ENCODE peak calls at places on chromosomes 6 and 20, in eight cellular contexts. One of them, this sample, is unnamed.

GRCh38 chr6:11263185-11263817 is 30.8 kb upstream of the NEDD9 start:
- DNase-seq in PC-3: peak; percentile 20
- DNase-seq in GM23248: peak; percentile 81
- DNase-seq in HCT116: no peak
- DNase-seq in SK-N-SH: no peak
- DNase-seq in neural progenitor cell: peak; percentile 24
- DNase-seq in GM23338: no peak
- DNase-seq in hepatocyte: peak; percentile 65
- DNase-seq in this sample: no peak

GRCh38 chr20:31760457-31761240 is 21.6 kb downstream of the TPX2 start:
- DNase-seq in PC-3: peak; percentile 18
- DNase-seq in GM23248: peak; percentile 48
- DNase-seq in HCT116: no peak
- DNase-seq in SK-N-SH: no peak
- DNase-seq in neural progenitor cell: no peak
- DNase-seq in GM23338: no peak
- DNase-seq in hepatocyte: no peak
- DNase-seq in this sample: no peak

GRCh38 chr6:87731818-87732661 is 30.0 kb upstream of the AKIRIN2 start:
- DNase-seq in PC-3: peak; percentile 91
- DNase-seq in GM23248: peak; percentile 96
- DNase-seq in HCT116: peak; percentile 76
- DNase-seq in SK-N-SH: no peak
- DNase-seq in neural progenitor cell: no peak
- DNase-seq in GM23338: peak; percentile 9
- DNase-seq in hepatocyte: peak; percentile 73
- DNase-seq in this sample: no peak

GRCh38 chr6:37988131-37988530 is 168.6 kb downstream of the ZFAND3 start:
- DNase-seq in PC-3: no peak
- DNase-seq in GM23248: peak; percentile 51
- DNase-seq in HCT116: no peak
- DNase-seq in SK-N-SH: no peak
- DNase-seq in neural progenitor cell: no peak
- DNase-seq in GM23338: no peak
- DNase-seq in hepatocyte: no peak
- DNase-seq in this sample: no peak

GRCh38 chr6:30614044-30614842 is 2.8 kb downstream of the PPP1R10 start:
- DNase-seq in PC-3: no peak
- DNase-seq in GM23248: no peak
- DNase-seq in HCT116: no peak
- DNase-seq in SK-N-SH: no peak
- DNase-seq in neural progenitor cell: peak; percentile 11
- DNase-seq in GM23338: no peak
- DNase-seq in hepatocyte: no peak
- DNase-seq in this sample: no peak

GRCh38 chr6:77986380-77987034 is 333.7 kb downstream of the MEI4 start:
- DNase-seq in PC-3: no peak
- DNase-seq in GM23248: no peak
- DNase-seq in HCT116: no peak
- DNase-seq in SK-N-SH: no peak
- DNase-seq in neural progenitor cell: no peak
- DNase-seq in GM23338: no peak
- DNase-seq in hepatocyte: no peak
- DNase-seq in this sample: peak; percentile 30

GRCh38 chr6:13766201-13766634 is 48.1 kb downstream of the MCUR1 start:
- DNase-seq in PC-3: peak; percentile 37
- DNase-seq in GM23248: peak; percentile 80
- DNase-seq in HCT116: peak; percentile 29
- DNase-seq in SK-N-SH: no peak
- DNase-seq in neural progenitor cell: no peak
- DNase-seq in GM23338: no peak
- DNase-seq in hepatocyte: peak; percentile 24
- DNase-seq in this sample: no peak

GRCh38 chr6:37021356-37022129 is 16.1 kb downstream of the FGD2 start:
- DNase-seq in PC-3: peak; percentile 75
- DNase-seq in GM23248: peak; percentile 60
- DNase-seq in HCT116: no peak
- DNase-seq in SK-N-SH: no peak
- DNase-seq in neural progenitor cell: peak; percentile 73
- DNase-seq in GM23338: peak; percentile 76
- DNase-seq in hepatocyte: peak; percentile 42
- DNase-seq in this sample: peak; percentile 65

GRCh38 chr20:37075932-37076685 is 19.7 kb downstream of the RBL1 start:
- DNase-seq in PC-3: peak; percentile 10
- DNase-seq in GM23248: no peak
- DNase-seq in HCT116: no peak
- DNase-seq in SK-N-SH: no peak
- DNase-seq in neural progenitor cell: no peak
- DNase-seq in GM23338: no peak
- DNase-seq in hepatocyte: no peak
- DNase-seq in this sample: no peak

GRCh38 chr6:55379895-55380294 is 52.6 kb downstream of the GFRAL start:
- DNase-seq in PC-3: no peak
- DNase-seq in GM23248: no peak
- DNase-seq in HCT116: no peak
- DNase-seq in SK-N-SH: no peak
- DNase-seq in neural progenitor cell: no peak
- DNase-seq in GM23338: no peak
- DNase-seq in hepatocyte: no peak
- DNase-seq in this sample: no peak

DNA sequence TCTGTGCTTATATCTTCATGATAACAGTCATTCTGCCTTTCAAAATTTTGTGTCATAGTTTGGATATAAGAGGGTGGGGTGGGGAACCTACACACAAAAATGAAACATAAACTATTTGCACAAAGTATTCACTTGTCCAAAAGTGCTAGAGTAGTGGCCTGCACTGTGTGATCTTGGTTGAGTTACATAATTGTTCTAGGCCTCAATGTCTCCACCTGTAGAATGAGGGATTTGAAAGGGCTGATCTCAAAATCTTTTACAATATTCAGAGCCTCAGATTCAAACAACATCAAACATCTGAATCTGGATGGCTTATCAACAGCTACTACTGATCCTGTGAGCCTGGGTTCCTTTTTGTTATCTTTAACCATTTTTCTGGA is 64.3 kb upstream of the TMEM30A start:
- DNase-seq in PC-3: no peak
- DNase-seq in GM23248: no peak
- DNase-seq in HCT116: no peak
- DNase-seq in SK-N-SH: no peak
- DNase-seq in neural progenitor cell: no peak
- DNase-seq in GM23338: no peak
- DNase-seq in hepatocyte: no peak
- DNase-seq in this sample: no peak
- H3K27me3 ChIP-seq in PC-3: no peaks in the 10 kb centered on the region
- H3K27me3 ChIP-seq in GM23248: no peaks in the 10 kb centered on the region
- H3K27me3 ChIP-seq in HCT116: no peaks in the 10 kb centered on the region
- H3K27me3 ChIP-seq in SK-N-SH: no peaks in the 10 kb centered on the region
- H3K27me3 ChIP-seq in neural progenitor cell: no peaks in the 10 kb centered on the region
- H3K27me3 ChIP-seq in GM23338: no peaks in the 10 kb centered on the region
- H3K27me3 ChIP-seq in hepatocyte: no peaks in the 10 kb centered on the region
- H3K27me3 ChIP-seq in this sample: no peaks in the 10 kb centered on the region

GRCh38 chr6:153123801-153124200 is 7.3 kb downstream of the RGS17 start:
- DNase-seq in PC-3: no peak
- DNase-seq in GM23248: no peak
- DNase-seq in HCT116: no peak
- DNase-seq in SK-N-SH: no peak
- DNase-seq in neural progenitor cell: no peak
- DNase-seq in GM23338: no peak
- DNase-seq in hepatocyte: no peak
- DNase-seq in this sample: no peak

GRCh38 chr6:153121311-153121710 is 9.8 kb downstream of the RGS17 start:
- DNase-seq in PC-3: no peak
- DNase-seq in GM23248: peak; percentile 12
- DNase-seq in HCT116: no peak
- DNase-seq in SK-N-SH: no peak
- DNase-seq in neural progenitor cell: no peak
- DNase-seq in GM23338: no peak
- DNase-seq in hepatocyte: no peak
- DNase-seq in this sample: no peak

GRCh38 chr6:153117986-153118886 is 12.8 kb downstream of the RGS17 start:
- DNase-seq in PC-3: peak; percentile 75
- DNase-seq in GM23248: peak; percentile 89
- DNase-seq in HCT116: peak; percentile 21
- DNase-seq in SK-N-SH: no peak
- DNase-seq in neural progenitor cell: no peak
- DNase-seq in GM23338: no peak
- DNase-seq in hepatocyte: no peak
- DNase-seq in this sample: no peak
- TF ChIP-seq EZH2phosphoT487 in PC-3: no peak
- TF ChIP-seq EZH2phosphoT487 in GM23248: no peak
- TF ChIP-seq EZH2phosphoT487 in HCT116: no peak
- TF ChIP-seq EZH2phosphoT487 in SK-N-SH: no peak
- TF ChIP-seq EZH2phosphoT487 in neural progenitor cell: no peak
- TF ChIP-seq EZH2phosphoT487 in GM23338: no peak
- TF ChIP-seq EZH2phosphoT487 in hepatocyte: no peak
- TF ChIP-seq EZH2phosphoT487 in this sample: no peak

GRCh38 chr6:31862344-31863235 is at the start of gene NEU1:
- DNase-seq in PC-3: peak; percentile 100
- DNase-seq in GM23248: peak; percentile 100
- DNase-seq in HCT116: peak; percentile 100
- DNase-seq in SK-N-SH: peak; percentile 97
- DNase-seq in neural progenitor cell: peak; percentile 100
- DNase-seq in GM23338: peak; percentile 100
- DNase-seq in hepatocyte: peak; percentile 100
- DNase-seq in this sample: peak; percentile 100

GRCh38 chr6:31859923-31860322 is 2.7 kb downstream of the NEU1 start:
- DNase-seq in PC-3: no peak
- DNase-seq in GM23248: no peak
- DNase-seq in HCT116: no peak
- DNase-seq in SK-N-SH: no peak
- DNase-seq in neural progenitor cell: no peak
- DNase-seq in GM23338: no peak
- DNase-seq in hepatocyte: peak; percentile 6
- DNase-seq in this sample: no peak

GRCh38 chr6:31860349-31860748 is 2.3 kb downstream of the NEU1 start:
- DNase-seq in PC-3: no peak
- DNase-seq in GM23248: no peak
- DNase-seq in HCT116: no peak
- DNase-seq in SK-N-SH: no peak
- DNase-seq in neural progenitor cell: no peak
- DNase-seq in GM23338: no peak
- DNase-seq in hepatocyte: peak; percentile 2
- DNase-seq in this sample: no peak

GRCh38 chr6:31861150-31861549 is 1.5 kb downstream of the NEU1 start:
- DNase-seq in PC-3: no peak
- DNase-seq in GM23248: no peak
- DNase-seq in HCT116: no peak
- DNase-seq in SK-N-SH: no peak
- DNase-seq in neural progenitor cell: no peak
- DNase-seq in GM23338: no peak
- DNase-seq in hepatocyte: peak; percentile 4
- DNase-seq in this sample: no peak

GRCh38 chr6:31861919-31862343 is 690 bp downstream of the NEU1 start:
- DNase-seq in PC-3: no peak
- DNase-seq in GM23248: no peak
- DNase-seq in HCT116: no peak
- DNase-seq in SK-N-SH: peak; percentile 30
- DNase-seq in neural progenitor cell: no peak
- DNase-seq in GM23338: no peak
- DNase-seq in hepatocyte: peak; percentile 23
- DNase-seq in this sample: no peak
- H3K27ac ChIP-seq in PC-3: no peak overlapping the region
- H3K27ac ChIP-seq in GM23248: no peak overlapping the region
- H3K27ac ChIP-seq in HCT116: no peak overlapping the region
- H3K27ac ChIP-seq in SK-N-SH: no peak overlapping the region
- H3K27ac ChIP-seq in neural progenitor cell: no peak overlapping the region
- H3K27ac ChIP-seq in GM23338: no peak overlapping the region
- H3K27ac ChIP-seq in hepatocyte: peak overlapping the region; percentile 57
- H3K27ac ChIP-seq in this sample: no peak overlapping the region

GRCh38 chr20:56890011-56890410 is 260.9 kb downstream of the TFAP2C start:
- DNase-seq in PC-3: no peak
- DNase-seq in GM23248: no peak
- DNase-seq in HCT116: no peak
- DNase-seq in SK-N-SH: no peak
- DNase-seq in neural progenitor cell: no peak
- DNase-seq in GM23338: no peak
- DNase-seq in hepatocyte: no peak
- DNase-seq in this sample: no peak

GRCh38 chr20:56885521-56885920 is 256.4 kb downstream of the TFAP2C start:
- DNase-seq in PC-3: no peak
- DNase-seq in GM23248: no peak
- DNase-seq in HCT116: no peak
- DNase-seq in SK-N-SH: no peak
- DNase-seq in neural progenitor cell: no peak
- DNase-seq in GM23338: no peak
- DNase-seq in hepatocyte: no peak
- DNase-seq in this sample: peak; percentile 68
- H3K27me3 ChIP-seq in PC-3: no peaks in the 10 kb centered on the region
- H3K27me3 ChIP-seq in GM23248: no peaks in the 10 kb centered on the region
- H3K27me3 ChIP-seq in HCT116: no peaks in the 10 kb centered on the region
- H3K27me3 ChIP-seq in SK-N-SH: peaks cover 29% of the 10 kb centered on the region
- H3K27me3 ChIP-seq in neural progenitor cell: no peaks in the 10 kb centered on the region
- H3K27me3 ChIP-seq in GM23338: no peaks in the 10 kb centered on the region
- H3K27me3 ChIP-seq in hepatocyte: no peaks in the 10 kb centered on the region
- H3K27me3 ChIP-seq in this sample: no peaks in the 10 kb centered on the region

GRCh38 chr20:21623074-21623780 is 82.2 kb upstream of the PAX1 start:
- DNase-seq in PC-3: no peak
- DNase-seq in GM23248: no peak
- DNase-seq in HCT116: no peak
- DNase-seq in SK-N-SH: no peak
- DNase-seq in neural progenitor cell: no peak
- DNase-seq in GM23338: no peak
- DNase-seq in hepatocyte: no peak
- DNase-seq in this sample: no peak
- TF ChIP-seq EZH2phosphoT487 in PC-3: no peak
- TF ChIP-seq EZH2phosphoT487 in GM23248: no peak
- TF ChIP-seq EZH2phosphoT487 in HCT116: no peak
- TF ChIP-seq EZH2phosphoT487 in SK-N-SH: no peak
- TF ChIP-seq EZH2phosphoT487 in neural progenitor cell: no peak
- TF ChIP-seq EZH2phosphoT487 in GM23338: no peak
- TF ChIP-seq EZH2phosphoT487 in hepatocyte: no peak
- TF ChIP-seq EZH2phosphoT487 in this sample: no peak

DNA sequence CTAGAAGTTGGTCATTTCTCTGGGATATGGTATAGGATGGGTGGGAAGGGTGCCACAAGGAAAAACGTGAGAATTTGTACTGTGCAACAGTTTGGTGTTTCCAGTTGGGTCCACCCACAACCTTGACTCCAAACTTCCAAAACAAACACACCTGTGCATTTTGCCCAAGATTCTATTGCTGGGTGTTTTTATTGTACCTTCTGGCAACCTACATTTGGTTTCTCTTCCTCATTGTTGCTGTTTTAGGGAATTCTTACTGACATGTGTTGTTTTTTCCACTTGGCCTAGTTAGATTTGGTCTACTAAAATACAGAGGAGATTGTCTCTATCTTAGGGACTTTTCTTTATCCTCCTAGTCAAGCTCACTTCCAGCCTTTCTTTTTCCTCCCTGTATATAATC is 16.7 kb downstream of the TULP4 start:
- DNase-seq in PC-3: no peak
- DNase-seq in GM23248: no peak
- DNase-seq in HCT116: no peak
- DNase-seq in SK-N-SH: no peak
- DNase-seq in neural progenitor cell: no peak
- DNase-seq in GM23338: no peak
- DNase-seq in hepatocyte: no peak
- DNase-seq in this sample: no peak
- H3K27ac ChIP-seq in PC-3: no peak overlapping the region
- H3K27ac ChIP-seq in GM23248: no peak overlapping the region
- H3K27ac ChIP-seq in HCT116: no peak overlapping the region
- H3K27ac ChIP-seq in SK-N-SH: no peak overlapping the region
- H3K27ac ChIP-seq in neural progenitor cell: no peak overlapping the region
- H3K27ac ChIP-seq in GM23338: no peak overlapping the region
- H3K27ac ChIP-seq in hepatocyte: peak overlapping the region; percentile 1
- H3K27ac ChIP-seq in this sample: no peak overlapping the region

This sample was measured in MM.1S.